ENCODE peak calls at places on chromosome 3, in four cellular contexts. O is WTC11, P is GM23338, R is K562. Y is an unnamed sample.

GRCh38 chr3:170734737-170735070 is 135.3 kb downstream of the RPL22L1 start:
- DNase-seq in O (no peak), P (no peak), R (no peak), Y (no peak)

GRCh38 chr3:151282921-151283320 is 4.6 kb upstream of the P2RY14 start:
- DNase-seq in O (no peak), P (peak; percentile 41), R (peak; percentile 47), Y (no peak)

GRCh38 chr3:187183903-187184302 is 13.4 kb upstream of the RTP1 start:
- DNase-seq in O (no peak), P (no peak), R (no peak), Y (no peak)

GRCh38 chr3:197103766-197104165 is 74.1 kb upstream of the MELTF start:
- DNase-seq in O (no peak), P (no peak), R (no peak), Y (no peak)

GRCh38 chr3:41304603-41305002 is 105.3 kb downstream of the CTNNB1 start:
- DNase-seq in O (no peak), P (no peak), R (no peak), Y (no peak)

GRCh38 chr3:110624571-110624970 is 447.0 kb upstream of the NECTIN3 start:
- DNase-seq in O (no peak), P (no peak), R (no peak), Y (no peak)

GRCh38 chr3:173045770-173046382 is 95.2 kb downstream of the SPATA16 start:
- DNase-seq in O (no peak), P (no peak), R (no peak), Y (no peak)

GRCh38 chr3:186849392-186849975 is 7.0 kb downstream of the ADIPOQ start:
- DNase-seq in O (no peak), P (peak; percentile 81), R (peak; percentile 54), Y (peak; percentile 30)

GRCh38 chr3:149628957-149629670 is 28.7 kb downstream of the WWTR1 start:
- DNase-seq in O (no peak), P (no peak), R (no peak), Y (no peak)

GRCh38 chr3:110814170-110815007 is 257.2 kb upstream of the NECTIN3 start:
- DNase-seq in O (no peak), P (no peak), R (no peak), Y (peak; percentile 7)

GRCh38 chr3:192122832-192123594 is 604.3 kb downstream of the FGF12 start:
- DNase-seq in O (no peak), P (peak; percentile 4), R (no peak), Y (peak; percentile 53)

GRCh38 chr3:22322861-22323260 is 571.9 kb upstream of the ZNF385D start:
- DNase-seq in O (no peak), P (peak; percentile 49), R (no peak), Y (no peak)

DNA sequence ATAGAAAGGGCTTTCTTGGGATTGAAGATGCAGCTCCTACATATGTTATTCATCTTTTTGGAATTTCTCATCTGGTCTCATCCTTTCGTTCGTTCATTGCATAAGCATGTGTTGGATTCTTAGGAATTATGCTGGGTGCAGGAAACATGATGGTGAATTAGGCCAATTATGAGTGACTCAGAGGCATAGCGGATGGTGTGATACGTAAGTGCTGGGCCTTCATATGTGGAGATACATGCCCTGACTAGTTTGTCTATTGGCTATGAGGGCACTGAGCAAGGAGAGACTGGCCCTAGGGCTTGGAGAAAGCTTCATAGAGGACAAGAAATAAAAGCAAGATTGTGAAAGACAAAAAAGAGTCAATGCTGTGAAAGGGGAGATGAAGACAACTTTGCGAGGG is 235.1 kb downstream of the MYRIP start:
- DNase-seq in O (no peak), P (no peak), R (no peak), Y (no peak)
- TF ChIP-seq CREB1 in O (no peak), P (no peak), R (no peak), Y (no peak)

DNA sequence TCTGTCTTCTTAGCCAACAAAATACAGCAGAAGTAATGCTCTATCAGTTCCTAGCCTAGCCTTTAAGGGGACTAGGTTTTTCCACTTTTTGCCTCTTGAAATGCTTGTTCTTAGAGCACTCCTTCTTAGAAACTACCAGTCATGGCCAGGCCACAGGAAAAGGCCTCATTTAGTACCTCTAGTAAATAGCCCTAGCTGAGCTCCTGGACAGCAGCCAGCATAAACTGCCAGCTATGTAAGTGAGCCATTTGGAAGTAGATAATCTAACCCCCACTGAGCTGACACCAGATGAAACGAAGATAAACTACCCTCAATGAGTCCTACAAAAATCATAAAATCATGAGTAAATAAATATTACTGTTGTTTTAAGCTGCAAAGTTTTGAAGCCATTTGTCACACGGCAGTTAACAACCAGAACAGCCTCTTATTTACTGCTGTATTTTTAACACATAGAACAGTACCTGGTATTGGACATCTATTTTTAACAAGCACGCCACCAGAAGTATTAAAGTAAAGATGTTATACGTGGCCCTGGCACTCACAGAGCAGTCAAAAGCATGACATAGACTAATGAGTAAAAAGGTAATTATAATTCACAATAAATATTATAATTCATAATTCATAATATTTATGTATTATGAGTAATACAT is 12.0 kb downstream of the TBC1D5 start:
- DNase-seq in O (no peak), P (peak; percentile 4), R (peak; percentile 86), Y (no peak)
- TF ChIP-seq CREB1 in O (no peak), P (no peak), R (no peak), Y (no peak)

GRCh38 chr3:52022323-52023100 is 26.8 kb upstream of the RPL29 start:
- DNase-seq in O (no peak), P (peak; percentile 43), R (no peak), Y (no peak)
- TF ChIP-seq CREB1 in O (no peak), P (no peak), R (no peak), Y (no peak)

DNA sequence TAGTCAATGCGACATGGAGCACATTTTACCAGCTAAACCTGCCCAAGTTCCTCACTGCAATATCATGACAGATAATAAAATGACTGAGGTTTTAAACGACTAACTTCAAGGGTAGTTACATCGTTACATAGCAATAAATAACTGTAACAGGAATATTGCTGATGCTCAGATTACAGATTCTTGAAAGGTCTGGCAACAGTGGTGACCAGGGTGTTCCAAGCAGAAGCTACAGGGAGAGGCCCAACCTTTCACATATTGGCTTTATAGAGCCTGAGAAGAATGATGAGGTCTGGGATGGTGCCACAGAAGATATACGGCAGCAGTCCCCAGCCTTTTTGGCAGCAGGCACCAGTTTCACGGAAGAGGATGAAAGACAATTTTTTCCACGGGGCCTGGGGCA is 51.1 kb upstream of the CSPG5 start:
- DNase-seq in O (no peak), P (no peak), R (no peak), Y (no peak)
- TF ChIP-seq CREB1 in O (no peak), P (no peak), R (no peak), Y (no peak)

GRCh38 chr3:30610702-30611410 is 4.5 kb downstream of the TGFBR2 start:
- DNase-seq in O (no peak), P (no peak), R (no peak), Y (no peak)
- TF ChIP-seq CREB1 in O (no peak), P (no peak), R (no peak), Y (no peak)

DNA sequence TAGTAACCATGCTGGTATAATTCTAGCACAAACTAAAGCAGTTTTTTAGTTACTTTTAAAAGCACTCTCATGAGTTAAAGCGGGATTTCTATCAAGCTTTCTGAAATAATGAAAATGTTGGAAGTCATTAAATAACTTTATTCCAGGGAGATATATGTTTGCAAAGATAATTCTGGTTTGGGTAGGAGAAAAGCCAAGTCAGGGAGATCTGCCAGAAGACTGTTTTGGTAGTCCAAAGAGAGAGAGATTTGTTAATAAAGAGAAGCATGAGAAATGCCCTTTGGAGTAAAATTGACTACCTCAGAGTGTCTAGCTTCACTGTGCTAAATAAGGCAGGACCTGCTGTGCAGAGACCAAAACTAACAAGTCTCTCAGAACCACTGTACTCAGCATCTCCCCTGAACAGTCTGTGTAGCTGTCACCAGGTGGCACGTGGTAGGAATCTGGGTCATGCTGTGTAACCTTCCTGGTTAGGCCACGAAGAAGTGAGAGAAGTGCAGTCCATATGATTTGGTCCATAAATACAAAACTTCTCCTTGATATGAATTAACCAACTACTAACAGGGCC is 31.6 kb upstream of the SLC35G2 start:
- DNase-seq in O (no peak), P (no peak), R (peak; percentile 11), Y (no peak)
- TF ChIP-seq CREB1 in O (no peak), P (no peak), R (no peak), Y (no peak)

Y was measured in GM12878.